ENCODE peak calls at places on chromosomes 6 and 20, in six cellular contexts. F is GM23338; O is SW480; T is stimulated activated CD4-positive, alpha-beta T cell treated with anti-CD3 and anti-CD28 coated beads, Interleukin-15, amount 100 ng/mL, for 24 hours; M is cardiac muscle cell; V is stimulated activated CD8-positive, alpha-beta memory T cell treated with anti-CD3 and anti-CD28 coated beads, Interleukin-4, amount 100 ng/mL, for 24 hours. J is an unnamed sample.

GRCh38 chr20:56953055-56953586 is 313.3 kb downstream of the BMP7 start:
- DNase-seq in O (peak), M (no peak), T (no peak), V (no peak), F (no peak), J (no peak)

GRCh38 chr20:1474325-1474724 is 7.7 kb upstream of the NSFL1C start:
- DNase-seq in T (no peak), O (no peak), F (no peak), V (no peak), M (no peak), J (no peak)

GRCh38 chr6:87702589-87702945 is 534 bp upstream of the AKIRIN2 start:
- DNase-seq in V (no peak), T (no peak), O (peak), M (peak), F (peak), J (no peak)

GRCh38 chr6:157020398-157021266 is 243.5 kb downstream of the ARID1B start:
- DNase-seq in M (peak), O (peak), F (peak), V (peak), T (peak), J (peak)

GRCh38 chr20:16106191-16106849 is 466.9 kb downstream of the KIF16B start:
- DNase-seq in M (no peak), F (no peak), O (no peak), V (no peak), T (no peak), J (no peak)

GRCh38 chr20:10524034-10524476 is 89.0 kb downstream of the SLX4IP start:
- DNase-seq in F (peak), V (no peak), O (no peak), M (peak), T (no peak), J (no peak)

GRCh38 chr6:22029169-22029568 is 267.7 kb downstream of the PRL start:
- DNase-seq in M (peak), T (no peak), V (no peak), F (no peak), O (no peak), J (no peak)

GRCh38 chr20:63738687-63739128 is 868 bp upstream of the SLC2A4RG start:
- DNase-seq in M (peak), V (no peak), F (peak), O (peak), T (peak), J (no peak)

GRCh38 chr6:158648682-158649131 is 1.1 kb upstream of the SYTL3 start:
- DNase-seq in V (no peak), O (no peak), F (no peak), M (peak), T (peak), J (no peak)

GRCh38 chr6:122610690-122611455 is 668 bp downstream of the PKIB start:
- DNase-seq in O (peak), V (peak), M (peak), F (peak), T (peak), J (peak)

GRCh38 chr6:136920858-136921520 is 1.1 kb upstream of the SLC35D3 start:
- DNase-seq in M (peak), V (no peak), F (peak), T (peak), O (no peak), J (no peak)

GRCh38 chr6:91132461-91132860 is 545.6 kb upstream of the MAP3K7 start:
- DNase-seq in M (peak), V (no peak), T (no peak), F (no peak), O (peak), J (peak)

GRCh38 chr6:8983202-8983688 is 547.9 kb upstream of the SLC35B3 start:
- DNase-seq in F (peak), M (peak), V (peak), T (peak), O (peak), J (peak)

J was measured in H4.